ENCODE peak calls at places on chromosome 17, in nine cellular contexts. B, D, M, S, W, Z, Y, V and R are unnamed samples.

GRCh38 chr17:59129814-59130213 is 23.1 kb upstream of the TRIM37 start:
- DNase-seq in B (no peak), D (no peak), M (no peak), S (no peak), W (no peak), Z (no peak), Y (no peak), V (no peak), R (no peak)

GRCh38 chr17:41860254-41860931 is 4.8 kb downstream of the KLHL11 start:
- DNase-seq in B (no peak), D (no peak), M (no peak), S (no peak), W (no peak), Z (no peak), Y (no peak), V (no peak), R (no peak)

GRCh38 chr17:81373536-81374160 is 21.6 kb upstream of the BAHCC1 start:
- DNase-seq in B (no peak), D (no peak), M (no peak), S (no peak), W (peak; percentile 63), Z (no peak), Y (no peak), V (no peak), R (no peak)

GRCh38 chr17:4968916-4969550 is 1.4 kb upstream of the SPAG7 start:
- DNase-seq in B (no peak), D (no peak), M (no peak), S (peak; percentile 35), W (no peak), Z (no peak), Y (no peak), V (no peak), R (no peak)

GRCh38 chr17:19003966-19004600 is 481 bp downstream of the FAM83G start:
- DNase-seq in B (no peak), D (peak; percentile 66), M (peak; percentile 83), S (no peak), W (no peak), Z (peak; percentile 57), Y (peak; percentile 32), V (peak; percentile 74), R (peak; percentile 57)

GRCh38 chr17:44865231-44865660 is 17.6 kb downstream of the HIGD1B start:
- DNase-seq in B (peak; percentile 61), D (peak; percentile 63), M (peak; percentile 37), S (peak; percentile 61), W (peak; percentile 63), Z (peak; percentile 71), Y (peak; percentile 70), V (peak; percentile 69), R (peak; percentile 62)

GRCh38 chr17:63696381-63696961 is 3.5 kb downstream of the LIMD2 start:
- DNase-seq in B (no peak), D (peak; percentile 40), M (no peak), S (no peak), W (no peak), Z (no peak), Y (peak; percentile 36), V (no peak), R (no peak)

GRCh38 chr17:17580662-17581470 is 10.6 kb downstream of the PEMT start:
- DNase-seq in B (no peak), D (no peak), M (no peak), S (no peak), W (no peak), Z (peak; percentile 81), Y (no peak), V (no peak), R (no peak)

GRCh38 chr17:68178831-68179230 is 69.0 kb upstream of the AMZ2 start:
- DNase-seq in B (no peak), D (no peak), M (no peak), S (no peak), W (no peak), Z (no peak), Y (no peak), V (no peak), R (no peak)

GRCh38 chr17:73901249-73901648 is 257.0 kb upstream of the SDK2 start:
- DNase-seq in B (no peak), D (no peak), M (no peak), S (no peak), W (no peak), Z (no peak), Y (no peak), V (no peak), R (no peak)

GRCh38 chr17:57025876-57026275 is 47.9 kb downstream of the SCPEP1 start:
- DNase-seq in B (no peak), D (no peak), M (no peak), S (no peak), W (no peak), Z (no peak), Y (no peak), V (no peak), R (no peak)
- H3K9me3 ChIP-seq in B (no peaks in the 10 kb centered on the region), D (peaks cover 14% of the 10 kb centered on the region), M (peaks cover 15% of the 10 kb centered on the region), S (no peaks in the 10 kb centered on the region), W (no peaks in the 10 kb centered on the region), Z (no peaks in the 10 kb centered on the region), Y (peaks cover 5% of the 10 kb centered on the region), V (no peaks in the 10 kb centered on the region), R (no peaks in the 10 kb centered on the region)

DNA sequence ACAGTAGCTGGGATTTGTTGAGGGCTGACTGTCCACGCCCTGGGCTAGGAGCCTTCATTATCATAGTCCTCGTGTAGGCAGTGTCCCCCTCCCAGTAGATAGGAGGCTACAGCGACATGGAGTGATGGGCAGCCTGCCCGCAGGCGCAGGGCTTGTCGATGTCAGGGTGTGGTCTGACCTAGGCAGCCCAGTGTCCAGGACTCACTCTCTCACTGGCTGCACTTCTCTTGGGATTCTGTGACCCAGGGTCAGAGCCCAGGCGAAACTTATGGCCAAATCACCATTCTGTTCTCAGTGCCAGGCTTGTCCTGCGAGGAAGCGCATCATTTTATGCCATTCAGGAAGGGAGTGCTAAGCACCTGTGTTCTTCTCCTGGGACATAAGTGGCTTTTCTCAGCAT is 32.6 kb downstream of the SHISA6 start:
- DNase-seq in B (no peak), D (no peak), M (no peak), S (no peak), W (no peak), Z (no peak), Y (no peak), V (no peak), R (no peak)
- H3K9me3 ChIP-seq in B (no peaks in the 10 kb centered on the region), D (no peaks in the 10 kb centered on the region), M (no peaks in the 10 kb centered on the region), S (no peaks in the 10 kb centered on the region), W (no peaks in the 10 kb centered on the region), Z (no peaks in the 10 kb centered on the region), Y (no peaks in the 10 kb centered on the region), V (no peaks in the 10 kb centered on the region), R (no peaks in the 10 kb centered on the region)

GRCh38 chr17:52495646-52496045 is 337.1 kb upstream of the CA10 start:
- DNase-seq in B (no peak), D (no peak), M (no peak), S (no peak), W (no peak), Z (no peak), Y (no peak), V (no peak), R (no peak)
- H3K9me3 ChIP-seq in B (no peaks in the 10 kb centered on the region), D (no peaks in the 10 kb centered on the region), M (no peaks in the 10 kb centered on the region), S (no peaks in the 10 kb centered on the region), W (no peaks in the 10 kb centered on the region), Z (no peaks in the 10 kb centered on the region), Y (peaks cover 4% of the 10 kb centered on the region), V (no peaks in the 10 kb centered on the region), R (no peaks in the 10 kb centered on the region)

GRCh38 chr17:49183341-49183740 is 27.0 kb downstream of the GNGT2 start:
- DNase-seq in B (no peak), D (no peak), M (no peak), S (no peak), W (no peak), Z (no peak), Y (no peak), V (no peak), R (no peak)

GRCh38 chr17:49180998-49181635 is 29.3 kb downstream of the GNGT2 start:
- DNase-seq in B (no peak), D (no peak), M (no peak), S (no peak), W (no peak), Z (no peak), Y (no peak), V (no peak), R (no peak)

GRCh38 chr17:49183801-49184200 is 26.6 kb downstream of the GNGT2 start:
- DNase-seq in B (no peak), D (no peak), M (no peak), S (no peak), W (no peak), Z (no peak), Y (no peak), V (no peak), R (no peak)

GRCh38 chr17:49180303-49180702 is 30.1 kb downstream of the GNGT2 start:
- DNase-seq in B (peak; percentile 77), D (peak; percentile 48), M (peak; percentile 73), S (peak; percentile 50), W (peak; percentile 75), Z (peak; percentile 53), Y (peak; percentile 21), V (peak; percentile 77), R (peak; percentile 46)
- H3K9me3 ChIP-seq in B (peaks cover 21% of the 10 kb centered on the region), D (peaks cover 23% of the 10 kb centered on the region), M (peaks cover 25% of the 10 kb centered on the region), S (no peaks in the 10 kb centered on the region), W (peaks cover 15% of the 10 kb centered on the region), Z (peaks cover 3% of the 10 kb centered on the region), Y (peaks cover 8% of the 10 kb centered on the region), V (no peaks in the 10 kb centered on the region), R (peaks cover 12% of the 10 kb centered on the region)

GRCh38 chr17:27081002-27081638 is 212.8 kb upstream of the WSB1 start:
- DNase-seq in B (no peak), D (no peak), M (no peak), S (no peak), W (no peak), Z (no peak), Y (no peak), V (no peak), R (no peak)
- H3K9me3 ChIP-seq in B (no peaks in the 10 kb centered on the region), D (no peaks in the 10 kb centered on the region), M (peaks cover 8% of the 10 kb centered on the region), S (no peaks in the 10 kb centered on the region), W (no peaks in the 10 kb centered on the region), Z (no peaks in the 10 kb centered on the region), Y (peaks cover 30% of the 10 kb centered on the region), V (no peaks in the 10 kb centered on the region), R (no peaks in the 10 kb centered on the region)

GRCh38 chr17:20307325-20307910 is 159.9 kb downstream of the LGALS9B start:
- DNase-seq in B (no peak), D (no peak), M (no peak), S (no peak), W (no peak), Z (no peak), Y (no peak), V (no peak), R (no peak)
- H3K9me3 ChIP-seq in B (peaks cover 14% of the 10 kb centered on the region), D (peaks cover 22% of the 10 kb centered on the region), M (peaks cover 13% of the 10 kb centered on the region), S (no peaks in the 10 kb centered on the region), W (no peaks in the 10 kb centered on the region), Z (peaks cover 4% of the 10 kb centered on the region), Y (peaks cover 9% of the 10 kb centered on the region), V (no peaks in the 10 kb centered on the region), R (no peaks in the 10 kb centered on the region)

DNA sequence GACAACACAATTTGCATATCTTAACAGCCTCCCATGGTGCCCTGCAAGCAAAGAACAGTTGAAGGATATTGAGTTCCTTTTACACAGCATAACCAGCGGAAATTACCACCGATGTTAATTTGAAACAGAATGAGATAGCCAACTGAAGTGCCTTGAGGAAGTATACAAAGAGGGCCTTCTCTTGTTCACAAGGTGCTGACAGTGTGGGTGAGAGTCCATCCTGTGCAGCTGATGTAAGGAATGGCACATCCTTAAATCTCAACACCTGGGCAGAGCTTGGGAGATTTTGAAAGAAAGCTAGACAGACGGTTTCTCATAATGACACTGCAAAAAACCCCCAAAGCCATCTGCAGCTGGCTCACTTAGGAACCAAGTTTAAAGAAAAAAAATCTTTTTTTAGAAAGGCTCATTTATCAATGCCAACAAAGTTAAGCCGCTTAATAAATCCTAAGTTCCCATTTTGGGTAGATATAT is 818.6 kb downstream of the KCNJ2 start:
- DNase-seq in B (no peak), D (no peak), M (no peak), S (no peak), W (no peak), Z (no peak), Y (no peak), V (no peak), R (no peak)
- H3K9me3 ChIP-seq in B (peaks cover 9% of the 10 kb centered on the region), D (peaks cover 9% of the 10 kb centered on the region), M (peaks cover 12% of the 10 kb centered on the region), S (no peaks in the 10 kb centered on the region), W (peaks cover 3% of the 10 kb centered on the region), Z (no peaks in the 10 kb centered on the region), Y (peaks cover 7% of the 10 kb centered on the region), V (no peaks in the 10 kb centered on the region), R (no peaks in the 10 kb centered on the region)